ENCODE peak calls at places on chromosome 1, in nine cellular contexts. H is lower lobe of right lung; S is ELF-1; K is activated CD4-positive, alpha-beta T cell treated with anti-CD3 and anti-CD28 coated beads, Interleukin-2, amount 50 U/mL, for 24 hours; E is NCI-H1694 treated with DMSO at 0.1 percent for 48 hours; P is GM23248; N is sciatic nerve; Q is hippocampal formation; J is amniotic stem cell. R is an unnamed sample.

GRCh38 chr1:33347650-33347992 is 26.7 kb upstream of the A3GALT2 start:
- DNase-seq in H (no peak), S (no peak), K (no peak), E (peak), P (peak), N (no peak), Q (no peak), J (no peak), R (no peak)

GRCh38 chr1:154445040-154445472 is 39.9 kb downstream of the IL6R start:
- DNase-seq in H (no peak), S (no peak), K (no peak), E (no peak), P (peak), N (no peak), Q (no peak), J (no peak), R (no peak)

GRCh38 chr1:1678581-1679380 is 13.8 kb downstream of the SLC35E2B start:
- DNase-seq in H (peak), S (peak), K (no peak), E (no peak), P (no peak), N (no peak), Q (no peak), J (no peak), R (peak)

GRCh38 chr1:47128221-47128620 is 9.0 kb upstream of the CYP4A22 start:
- DNase-seq in H (no peak), S (no peak), K (no peak), E (no peak), P (no peak), N (no peak), Q (no peak), J (no peak), R (no peak)

GRCh38 chr1:38476111-38476783 is 383.3 kb downstream of the RRAGC start:
- DNase-seq in H (peak), S (peak), K (no peak), E (no peak), P (no peak), N (no peak), Q (peak), J (no peak), R (peak)

GRCh38 chr1:29332204-29332603 is 95.9 kb downstream of the PTPRU start:
- DNase-seq in H (no peak), S (peak), K (no peak), E (peak), P (peak), N (no peak), Q (no peak), J (no peak), R (peak)

GRCh38 chr1:235974616-235975015 is 90.3 kb downstream of the NID1 start:
- DNase-seq in H (no peak), S (peak), K (no peak), E (no peak), P (no peak), N (no peak), Q (no peak), J (no peak), R (no peak)

GRCh38 chr1:85943526-85943925 is 213.0 kb downstream of the COL24A1 start:
- DNase-seq in H (no peak), S (no peak), K (no peak), E (no peak), P (no peak), N (no peak), Q (no peak), J (no peak), R (no peak)

GRCh38 chr1:19163261-19163660 is 46.8 kb downstream of the UBR4 start:
- DNase-seq in H (no peak), S (no peak), K (no peak), E (no peak), P (peak), N (no peak), Q (no peak), J (peak), R (no peak)

GRCh38 chr1:102733491-102734236 is 374.7 kb downstream of the COL11A1 start:
- DNase-seq in H (no peak), S (no peak), K (no peak), E (no peak), P (no peak), N (no peak), Q (no peak), J (no peak), R (no peak)

R was measured in endodermal cell.